ENCODE peak calls at places on chromosomes 12 and 14, in nine cellular contexts. I, E, P, W, U, B, S, X and F are unnamed samples.
A peak's percentile ranks its signal among the peaks of the same experiment; 100 is the strongest.

GRCh38 chr14:104985675-104986486 is at the start of gene CLBA1:
- DNase-seq in I (peak; percentile 93), E (no peak), P (peak; percentile 97), W (peak; percentile 93), U (peak; percentile 90), B (peak; percentile 92), S (peak; percentile 97), X (peak; percentile 85), F (peak; percentile 69)

GRCh38 chr12:52182456-52182855 is 9.4 kb downstream of the KRT80 start:
- DNase-seq in I (no peak), E (no peak), P (no peak), W (no peak), U (no peak), B (no peak), S (no peak), X (no peak), F (no peak)

GRCh38 chr14:23306412-23307145 is at the start of gene BCL2L2:
- DNase-seq in I (peak; percentile 74), E (peak; percentile 93), P (peak; percentile 96), W (peak; percentile 94), U (peak; percentile 93), B (peak; percentile 90), S (peak; percentile 81), X (peak; percentile 95), F (peak; percentile 71)

GRCh38 chr12:132530451-132530850 is 40.5 kb downstream of the FBRSL1 start:
- DNase-seq in I (no peak), E (no peak), P (no peak), W (no peak), U (no peak), B (no peak), S (no peak), X (no peak), F (no peak)

GRCh38 chr12:117695956-117696355 is 272.8 kb downstream of the KSR2 start:
- DNase-seq in I (no peak), E (no peak), P (no peak), W (no peak), U (no peak), B (no peak), S (no peak), X (no peak), F (no peak)

GRCh38 chr12:130879781-130880389 is 8.0 kb downstream of the RAN start:
- DNase-seq in I (peak; percentile 44), E (no peak), P (no peak), W (no peak), U (no peak), B (no peak), S (no peak), X (no peak), F (no peak)

GRCh38 chr14:99215277-99215676 is 56.7 kb downstream of the BCL11B start:
- DNase-seq in I (no peak), E (no peak), P (peak; percentile 74), W (no peak), U (no peak), B (no peak), S (no peak), X (no peak), F (no peak)

GRCh38 chr12:124517260-124518050 is 50.0 kb downstream of the NCOR2 start:
- DNase-seq in I (no peak), E (peak; percentile 71), P (peak; percentile 75), W (peak; percentile 86), U (peak; percentile 81), B (peak; percentile 64), S (no peak), X (peak; percentile 78), F (no peak)

GRCh38 chr14:22769369-22769768 is 2.9 kb downstream of the OXA1L start:
- DNase-seq in I (no peak), E (no peak), P (no peak), W (no peak), U (no peak), B (no peak), S (no peak), X (no peak), F (no peak)

GRCh38 chr12:84986586-84986985 is 49.5 kb downstream of the TSPAN19 start:
- DNase-seq in I (no peak), E (no peak), P (no peak), W (no peak), U (no peak), B (no peak), S (no peak), X (no peak), F (no peak)

GRCh38 chr12:6688543-6688999 is 604 bp downstream of the ZNF384 start:
- DNase-seq in I (peak; percentile 69), E (no peak), P (peak; percentile 66), W (peak; percentile 82), U (no peak), B (no peak), S (no peak), X (no peak), F (no peak)

GRCh38 chr12:27841392-27841882 is 61.4 kb upstream of the MANSC4 start:
- DNase-seq in I (no peak), E (no peak), P (peak; percentile 26), W (no peak), U (no peak), B (no peak), S (no peak), X (no peak), F (no peak)

GRCh38 chr12:47905313-47905730 is 528 bp upstream of the VDR start:
- DNase-seq in I (no peak), E (peak; percentile 75), P (peak; percentile 83), W (no peak), U (peak; percentile 43), B (peak; percentile 51), S (no peak), X (peak; percentile 58), F (no peak)

GRCh38 chr12:120693848-120694247 is 6.9 kb downstream of the MLEC start:
- DNase-seq in I (no peak), E (no peak), P (no peak), W (no peak), U (no peak), B (no peak), S (no peak), X (no peak), F (no peak)

GRCh38 chr12:87820524-87821194 is 208.5 kb downstream of the C12orf50 start:
- DNase-seq in I (no peak), E (no peak), P (no peak), W (no peak), U (no peak), B (no peak), S (peak; percentile 69), X (no peak), F (peak; percentile 44)

GRCh38 chr12:12927211-12928079 is 24.5 kb downstream of the GPRC5D start:
- DNase-seq in I (no peak), E (peak; percentile 90), P (no peak), W (peak; percentile 95), U (peak; percentile 60), B (no peak), S (peak; percentile 96), X (peak; percentile 95), F (peak; percentile 55)

GRCh38 chr12:5434647-5434968 is 2.7 kb downstream of the NTF3 start:
- DNase-seq in I (no peak), E (no peak), P (no peak), W (no peak), U (no peak), B (no peak), S (no peak), X (no peak), F (no peak)

GRCh38 chr14:60061371-60061770 is 30.4 kb upstream of the PCNX4 start:
- DNase-seq in I (no peak), E (no peak), P (no peak), W (no peak), U (no peak), B (no peak), S (peak; percentile 16), X (no peak), F (peak; percentile 71)

GRCh38 chr14:61388976-61389576 is 67.7 kb downstream of the PRKCH start:
- DNase-seq in I (no peak), E (no peak), P (no peak), W (no peak), U (no peak), B (no peak), S (peak; percentile 94), X (no peak), F (peak; percentile 69)

GRCh38 chr12:107374136-107374535 is 280.8 kb upstream of the CRY1 start:
- DNase-seq in I (peak; percentile 2), E (no peak), P (no peak), W (no peak), U (no peak), B (no peak), S (no peak), X (no peak), F (no peak)

GRCh38 chr12:107375231-107375630 is 281.9 kb upstream of the CRY1 start:
- DNase-seq in I (no peak), E (no peak), P (no peak), W (no peak), U (no peak), B (no peak), S (no peak), X (no peak), F (no peak)

GRCh38 chr12:107369679-107370078 is 276.3 kb upstream of the CRY1 start:
- DNase-seq in I (no peak), E (no peak), P (no peak), W (no peak), U (no peak), B (no peak), S (no peak), X (no peak), F (no peak)

GRCh38 chr12:107372229-107372658 is 278.9 kb upstream of the CRY1 start:
- DNase-seq in I (peak; percentile 21), E (no peak), P (no peak), W (no peak), U (no peak), B (no peak), S (no peak), X (no peak), F (no peak)

GRCh38 chr12:107373238-107373809 is 280.0 kb upstream of the CRY1 start:
- DNase-seq in I (no peak), E (no peak), P (no peak), W (no peak), U (no peak), B (no peak), S (no peak), X (no peak), F (no peak)
- H3K4me3 ChIP-seq in I (no peak overlapping the region), E (no peak overlapping the region), P (no peak overlapping the region), W (no peak overlapping the region), U (no peak overlapping the region), B (no peak overlapping the region), S (no peak overlapping the region), X (no peak overlapping the region), F (no peak overlapping the region)

GRCh38 chr12:24697769-24698168 is 251.1 kb downstream of the BCAT1 start:
- DNase-seq in I (no peak), E (no peak), P (no peak), W (no peak), U (no peak), B (no peak), S (no peak), X (no peak), F (no peak)
- H3K4me1 ChIP-seq in I (peaks cover 4% of the 10 kb centered on the region), E (no peaks in the 10 kb centered on the region), P (no peaks in the 10 kb centered on the region), W (no peaks in the 10 kb centered on the region), U (no peaks in the 10 kb centered on the region), B (no peaks in the 10 kb centered on the region), S (no peaks in the 10 kb centered on the region), X (no peaks in the 10 kb centered on the region), F (no peaks in the 10 kb centered on the region)

GRCh38 chr12:102957339-102958050 is at the start of gene ASCL1:
- DNase-seq in I (no peak), E (no peak), P (peak; percentile 44), W (no peak), U (no peak), B (no peak), S (peak; percentile 17), X (no peak), F (no peak)
- H3K4me3 ChIP-seq in I (no peak within 1 kb of the TSS), E (peak within 1 kb of the TSS; percentile 4), P (peak within 1 kb of the TSS; percentile 45), W (peak within 1 kb of the TSS; percentile 56), U (peak within 1 kb of the TSS; percentile 58), B (peak within 1 kb of the TSS; percentile 7), S (no peak within 1 kb of the TSS), X (peak within 1 kb of the TSS; percentile 37), F (no peak within 1 kb of the TSS)

GRCh38 chr14:94650444-94650775 is 38.2 kb downstream of the SERPINA3 start:
- DNase-seq in I (no peak), E (no peak), P (no peak), W (no peak), U (no peak), B (no peak), S (no peak), X (no peak), F (no peak)
- H3K4me1 ChIP-seq in I (no peaks in the 10 kb centered on the region), E (peaks cover 4% of the 10 kb centered on the region), P (no peaks in the 10 kb centered on the region), W (no peaks in the 10 kb centered on the region), U (no peaks in the 10 kb centered on the region), B (no peaks in the 10 kb centered on the region), S (no peaks in the 10 kb centered on the region), X (peaks cover 4% of the 10 kb centered on the region), F (no peaks in the 10 kb centered on the region)